ENCODE peak calls at places on chromosomes 6 and 20, in four cellular contexts. M is fibroblast of the aortic adventitia, O is retinal pigment epithelial cell, Q is BE2C. J is an unnamed sample.

GRCh38 chr6:163310096-163310972 is 104.2 kb upstream of the QKI start:
- DNase-seq in M (no peak), Q (no peak), O (no peak), J (no peak)

GRCh38 chr6:163356324-163356723 is 58.2 kb upstream of the QKI start:
- DNase-seq in M (peak; percentile 60), O (no peak), Q (peak; percentile 56), J (no peak)

GRCh38 chr20:4776079-4776630 is 54.4 kb downstream of the PRND start:
- DNase-seq in M (no peak), Q (no peak), O (no peak), J (no peak)

GRCh38 chr6:154301086-154301625 is 55.4 kb downstream of the IPCEF1 start:
- DNase-seq in M (no peak), Q (no peak), O (no peak), J (no peak)

GRCh38 chr6:105814745-105815536 is 271.2 kb upstream of the PRDM1 start:
- DNase-seq in O (no peak), Q (no peak), M (no peak), J (no peak)

GRCh38 chr20:57656252-57656820 is 36.1 kb upstream of the ZBP1 start:
- DNase-seq in M (no peak), Q (no peak), O (no peak), J (no peak)

GRCh38 chr20:25573288-25574251 is 11.8 kb downstream of the NINL start:
- DNase-seq in M (peak; percentile 88), Q (no peak), O (no peak), J (no peak)

GRCh38 chr6:115613488-115613887 is 447.2 kb downstream of the FRK start:
- DNase-seq in O (peak; percentile 82), M (peak; percentile 64), Q (no peak), J (no peak)

GRCh38 chr20:53706511-53707031 is 112.9 kb upstream of the ZNF217 start:
- DNase-seq in M (peak; percentile 80), Q (no peak), O (peak; percentile 70), J (no peak)

GRCh38 chr20:19478320-19478719 is 265.9 kb downstream of the SLC24A3 start:
- DNase-seq in O (no peak), M (no peak), Q (no peak), J (no peak)

GRCh38 chr6:3867616-3868502 is 18.7 kb downstream of the FAM50B start:
- DNase-seq in M (peak; percentile 60), Q (no peak), O (no peak), J (no peak)

GRCh38 chr6:160420253-160420968 is 72.2 kb downstream of the SLC22A3 start:
- DNase-seq in M (no peak), Q (no peak), O (no peak), J (no peak)

GRCh38 chr20:31515072-31515774 is 981 bp downstream of the HM13 start:
- DNase-seq in Q (no peak), O (no peak), M (no peak), J (no peak)

GRCh38 chr6:144215402-144215931 is 65.2 kb downstream of the STX11 start:
- DNase-seq in Q (peak; percentile 34), O (no peak), M (peak; percentile 46), J (no peak)

GRCh38 chr6:116362287-116362686 is 8.5 kb upstream of the DSE start:
- DNase-seq in M (no peak), O (no peak), Q (no peak), J (no peak)

GRCh38 chr6:113287396-113287795 is 569.7 kb upstream of the MARCKS start:
- DNase-seq in M (no peak), O (no peak), Q (no peak), J (no peak)

GRCh38 chr20:23419995-23420901 is 1.0 kb downstream of the NAPB start:
- DNase-seq in O (no peak), M (peak; percentile 72), Q (peak; percentile 23), J (peak; percentile 39)

GRCh38 chr6:49202923-49203322 is 260.1 kb downstream of the MMUT start:
- DNase-seq in Q (no peak), M (peak; percentile 35), O (no peak), J (peak; percentile 9)

GRCh38 chr6:162090734-162091133 is 636.8 kb downstream of the PRKN start:
- DNase-seq in O (peak; percentile 63), M (peak; percentile 31), Q (no peak), J (peak; percentile 56)

GRCh38 chr6:111576302-111576701 is 29.4 kb downstream of the TRAF3IP2 start:
- DNase-seq in O (no peak), Q (no peak), M (no peak), J (no peak)

GRCh38 chr6:118735320-118735719 is 83.9 kb upstream of the CEP85L start:
- DNase-seq in Q (peak; percentile 33), O (no peak), M (peak; percentile 8), J (no peak)

GRCh38 chr6:19895866-19896579 is 58.9 kb downstream of the ID4 start:
- DNase-seq in O (no peak), Q (no peak), M (no peak), J (no peak)

GRCh38 chr6:43771858-43772570 is 2.0 kb downstream of the VEGFA start:
- DNase-seq in M (no peak), O (no peak), Q (peak; percentile 76), J (no peak)

GRCh38 chr6:57432919-57433684 is 115.7 kb downstream of the PRIM2 start:
- DNase-seq in M (no peak), Q (no peak), O (no peak), J (no peak)

GRCh38 chr6:126307859-126308258 is 32.1 kb upstream of the CENPW start:
- DNase-seq in M (peak; percentile 87), Q (peak; percentile 35), O (peak; percentile 56), J (peak; percentile 7)

GRCh38 chr6:101042966-101043365 is 161.8 kb upstream of the ASCC3 start:
- DNase-seq in O (no peak), Q (no peak), M (no peak), J (no peak)

GRCh38 chr6:66522864-66523263 is 815.8 kb upstream of the EYS start:
- DNase-seq in M (no peak), Q (no peak), O (no peak), J (no peak)

GRCh38 chr20:51400051-51400926 is 142.2 kb downstream of the NFATC2 start:
- DNase-seq in Q (no peak), O (no peak), M (no peak), J (no peak)

GRCh38 chr20:63740501-63741353 is 1.2 kb downstream of the SLC2A4RG start:
- DNase-seq in Q (peak; percentile 86), M (peak; percentile 94), O (peak; percentile 35), J (no peak)

GRCh38 chr6:166620478-166621113 is 6.5 kb downstream of the RPS6KA2 start:
- DNase-seq in Q (no peak), M (no peak), O (no peak), J (no peak)

GRCh38 chr6:56595490-56596122 is 47.1 kb downstream of the DST start:
- DNase-seq in M (peak; percentile 56), O (peak; percentile 52), Q (peak; percentile 27), J (no peak)

GRCh38 chr6:85390775-85391174 is 59.1 kb upstream of the NT5E start:
- DNase-seq in O (peak; percentile 52), M (peak; percentile 66), Q (no peak), J (peak; percentile 73)

GRCh38 chr6:25016311-25016710 is 80.6 kb upstream of the RIPOR2 start:
- DNase-seq in O (no peak), Q (no peak), M (no peak), J (no peak)

GRCh38 chr6:25017486-25017885 is 81.7 kb upstream of the RIPOR2 start:
- DNase-seq in Q (no peak), O (no peak), M (no peak), J (no peak)

GRCh38 chr6:25014375-25014774 is 78.6 kb upstream of the RIPOR2 start:
- DNase-seq in O (no peak), Q (no peak), M (no peak), J (no peak)

GRCh38 chr6:25014806-25015560 is 79.2 kb upstream of the RIPOR2 start:
- DNase-seq in M (peak; percentile 51), O (no peak), Q (peak; percentile 43), J (no peak)

DNA sequence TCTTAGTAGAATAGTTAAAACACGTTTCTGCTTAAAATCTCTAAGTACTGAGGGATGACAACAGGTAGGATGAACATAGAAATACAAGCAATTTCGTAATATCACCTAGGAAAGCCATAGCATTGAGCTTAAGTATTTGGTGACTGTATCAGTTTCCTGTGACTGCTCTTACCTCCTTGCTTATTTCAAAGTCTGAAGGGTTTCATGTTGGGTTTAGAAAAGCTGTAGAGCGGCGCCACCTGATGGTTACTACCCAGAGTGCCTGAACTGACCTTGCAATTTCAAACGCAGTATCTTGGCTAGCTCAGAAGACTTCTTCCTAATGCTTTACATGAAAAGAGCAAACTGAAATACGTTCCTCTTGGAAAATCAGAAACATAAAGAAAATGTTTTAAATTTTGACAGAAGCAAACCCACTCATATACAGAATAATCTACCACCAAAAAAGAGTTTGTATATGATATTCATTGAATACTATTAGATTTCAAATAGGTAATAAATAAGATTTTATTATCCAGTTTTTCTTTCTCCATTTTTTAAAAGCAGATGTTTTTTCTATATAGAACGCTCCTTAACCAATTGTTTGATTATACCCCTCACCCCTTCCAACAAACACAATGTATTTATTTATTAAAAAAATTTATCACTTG is 82.3 kb upstream of the RIPOR2 start:
- DNase-seq in O (no peak), Q (peak; percentile 62), M (peak; percentile 64), J (peak; percentile 51)
- H3K4me3 ChIP-seq in O (no peak overlapping the region), Q (no peak overlapping the region), M (no peak overlapping the region), J (no peak overlapping the region)

DNA sequence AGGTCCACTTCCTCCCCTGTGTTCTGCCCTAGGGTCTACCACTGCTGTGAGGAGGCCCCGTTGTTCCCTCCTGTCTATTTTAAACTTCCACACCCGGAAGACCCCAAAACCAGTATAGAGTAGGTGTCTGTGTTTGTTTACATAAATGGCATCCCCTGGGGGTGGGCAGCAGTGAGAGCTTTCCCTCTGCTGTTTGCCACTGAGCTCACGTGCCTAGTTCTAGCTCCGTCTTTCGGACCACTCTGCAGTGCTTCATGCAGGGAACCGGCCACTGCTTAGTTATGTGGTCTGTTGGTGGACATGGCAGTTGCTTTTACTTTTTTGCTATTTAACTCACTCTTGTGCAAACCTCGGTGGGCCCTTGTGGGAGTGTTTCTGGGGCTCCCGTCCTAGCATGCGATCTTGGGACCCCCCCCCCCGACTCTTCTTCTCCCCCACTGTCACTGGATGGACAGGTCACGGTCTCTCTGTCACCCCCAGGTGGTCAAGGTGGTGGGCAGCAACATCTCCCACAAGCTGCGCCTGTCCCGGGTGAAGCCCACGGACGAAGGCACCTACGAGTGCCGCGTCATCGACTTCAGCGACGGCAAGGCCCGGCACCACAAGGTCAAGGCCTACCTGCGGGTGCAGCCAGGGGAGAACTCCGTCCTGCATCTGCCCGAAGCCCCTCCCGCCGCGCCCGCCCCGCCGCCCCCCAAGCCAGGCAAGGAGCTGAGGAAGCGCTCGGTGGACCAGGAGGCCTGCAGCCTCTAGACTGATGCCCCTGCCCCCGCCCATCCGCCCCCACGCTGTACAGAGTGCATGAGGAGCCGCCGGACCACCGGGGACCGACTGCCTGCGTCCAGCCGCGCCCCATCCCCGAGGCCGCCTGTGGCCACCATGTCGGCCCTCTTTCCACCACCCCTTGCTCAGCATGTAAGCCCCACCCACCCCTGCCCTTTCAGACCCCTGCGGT is 40.9 kb downstream of the VSTM2L start:
- DNase-seq in O (no peak), M (no peak), Q (no peak), J (no peak)
- TF ChIP-seq CTCF in O (peak; percentile 14), M (no peak), Q (peak; percentile 18), J (no peak)

GRCh38 chr20:46811328-46812084 is 83.1 kb upstream of the EYA2 start:
- DNase-seq in Q (no peak), M (no peak), O (no peak), J (no peak)
- H3K4me3 ChIP-seq in Q (no peak overlapping the region), M (no peak overlapping the region), O (peak overlapping the region; percentile 37), J (no peak overlapping the region)

DNA sequence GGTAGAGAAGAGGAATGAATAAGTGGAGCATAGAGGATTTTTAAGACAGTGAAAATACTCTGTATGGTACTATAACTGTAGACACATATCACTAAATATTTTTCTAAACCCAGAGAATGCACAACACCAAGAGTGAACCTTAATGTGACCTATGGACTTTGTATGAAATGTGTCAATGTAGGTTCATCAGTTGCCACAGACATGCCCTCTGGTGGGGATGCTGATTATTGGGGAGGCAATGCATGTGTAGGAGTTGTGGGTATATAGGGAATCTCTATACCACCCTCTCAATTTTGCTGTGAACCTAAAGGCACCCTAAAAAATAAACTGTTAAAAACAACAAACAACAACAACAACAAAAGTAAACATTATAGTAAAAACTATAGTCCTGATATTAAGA is 293.7 kb downstream of the RNF144B start:
- DNase-seq in O (no peak), Q (no peak), M (no peak), J (no peak)
- TF ChIP-seq CTCF in O (peak; percentile 34), Q (no peak), M (no peak), J (peak; percentile 42)